ENCODE peak calls at places on chromosomes 4 and X, in six cellular contexts. R, T, Q, H, F and A are unnamed samples.

GRCh38 chr4:19945979-19946380 is 305.7 kb upstream of the SLIT2 start:
- DNase-seq in H (peak; percentile 95), R (peak; percentile 100), T (no peak), F (no peak), Q (no peak), A (no peak)

GRCh38 chrX:633655-634305 is 3.2 kb downstream of the SHOX start:
- DNase-seq in T (no peak), R (no peak), F (no peak), H (no peak), Q (no peak), A (no peak)

GRCh38 chrX:38452603-38453002 is 100.2 kb downstream of the OTC start:
- DNase-seq in F (no peak), R (no peak), H (no peak), Q (no peak), T (no peak), A (no peak)

GRCh38 chr4:169971456-169972015 is 54.7 kb downstream of the MFAP3L start:
- DNase-seq in Q (no peak), H (peak; percentile 7), F (no peak), R (peak; percentile 20), T (no peak), A (no peak)

GRCh38 chrX:47217121-47217851 is 1.2 kb upstream of the CDK16 start:
- DNase-seq in R (peak; percentile 78), F (no peak), T (no peak), H (peak; percentile 91), Q (peak; percentile 31), A (no peak)

GRCh38 chr4:38119663-38120374 is 159.6 kb downstream of the PTTG2 start:
- DNase-seq in R (peak; percentile 83), H (peak; percentile 27), F (no peak), Q (no peak), T (no peak), A (no peak)

GRCh38 chr4:154958621-154959358 is 177.7 kb downstream of the RBM46 start:
- DNase-seq in Q (no peak), F (no peak), T (no peak), H (peak; percentile 65), R (peak; percentile 66), A (no peak)

GRCh38 chr4:169208516-169208915 is 62.2 kb downstream of the SH3RF1 start:
- DNase-seq in T (no peak), F (no peak), H (peak; percentile 55), Q (no peak), R (peak; percentile 68), A (no peak)

GRCh38 chrX:100413231-100413630 is 3.2 kb upstream of the PCDH19 start:
- DNase-seq in F (peak; percentile 74), Q (no peak), T (peak; percentile 35), H (peak; percentile 64), R (peak; percentile 61), A (no peak)

GRCh38 chrX:68685722-68686683 is 38.5 kb downstream of the STARD8 start:
- DNase-seq in Q (no peak), R (peak; percentile 85), T (no peak), F (peak; percentile 61), H (peak; percentile 17), A (no peak)
- TF ChIP-seq CTCF in Q (no peak), R (peak; percentile 12), T (no peak), F (peak; percentile 2), H (no peak), A (no peak)

DNA sequence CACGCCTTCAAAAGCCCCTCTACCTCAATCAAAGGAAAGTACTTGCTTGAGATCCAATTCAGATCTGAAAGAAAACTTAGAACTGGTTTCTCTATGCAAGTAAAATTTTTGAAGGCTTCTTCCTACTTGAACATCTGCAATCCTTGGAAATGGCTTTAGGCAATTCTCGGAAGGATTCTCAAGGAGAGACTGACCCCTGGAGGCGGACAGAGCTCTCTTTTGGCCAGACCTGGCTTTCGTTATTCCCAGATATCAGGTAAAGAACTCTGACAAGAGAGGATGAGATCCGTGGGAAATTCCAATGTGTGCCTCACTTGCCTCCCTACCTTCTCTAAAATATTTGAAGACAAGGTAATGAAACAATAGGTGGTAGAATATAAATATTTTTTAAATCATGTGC is 670.3 kb upstream of the FAM241A start:
- DNase-seq in F (no peak), H (peak; percentile 63), Q (no peak), T (no peak), R (peak; percentile 66), A (no peak)
- TF ChIP-seq CTCF in F (peak; percentile 14), H (peak; percentile 43), Q (no peak), T (no peak), R (peak; percentile 64), A (no peak)

DNA sequence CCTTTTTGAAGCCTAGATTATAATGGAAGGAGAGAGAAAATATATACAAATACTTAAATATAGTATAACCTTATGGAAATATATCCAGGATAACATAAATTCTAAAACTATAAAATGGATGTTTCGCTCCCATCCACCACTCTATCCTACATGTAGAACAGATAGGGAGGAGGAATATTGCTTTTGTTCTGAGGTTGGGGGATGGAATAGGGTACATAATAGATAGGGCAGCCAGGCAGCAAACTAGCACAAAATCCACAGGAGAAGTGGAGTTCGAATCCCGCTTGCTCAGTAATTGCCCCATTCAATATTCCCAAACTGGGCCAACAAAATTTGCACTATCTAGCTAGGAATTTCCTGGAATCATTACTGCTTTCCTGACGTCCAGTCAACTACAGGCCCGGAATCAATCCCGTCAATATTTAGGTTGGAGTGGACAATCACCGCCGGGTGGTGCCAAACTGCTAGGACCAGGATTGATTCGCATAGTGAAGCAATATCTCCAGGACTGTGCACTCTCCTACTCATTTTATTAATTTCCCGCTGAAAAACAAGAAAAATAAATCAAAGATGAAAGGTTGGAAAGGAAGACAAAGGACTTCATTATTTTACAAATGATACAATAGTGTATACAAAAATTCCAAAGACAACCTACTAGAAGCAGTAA is 40.4 kb upstream of the PAPSS1 start:
- DNase-seq in T (peak; percentile 16), Q (no peak), H (peak; percentile 36), F (no peak), R (peak; percentile 46), A (no peak)
- TF ChIP-seq CTCF in T (peak; percentile 7), Q (no peak), H (peak; percentile 34), F (no peak), R (peak; percentile 33), A (no peak)

GRCh38 chr4:1990348-1990645 is 18.5 kb downstream of the NELFA start:
- DNase-seq in F (no peak), R (no peak), T (no peak), Q (no peak), H (no peak), A (no peak)
- TF ChIP-seq CTCF in F (no peak), R (no peak), T (no peak), Q (no peak), H (no peak), A (no peak)

DNA sequence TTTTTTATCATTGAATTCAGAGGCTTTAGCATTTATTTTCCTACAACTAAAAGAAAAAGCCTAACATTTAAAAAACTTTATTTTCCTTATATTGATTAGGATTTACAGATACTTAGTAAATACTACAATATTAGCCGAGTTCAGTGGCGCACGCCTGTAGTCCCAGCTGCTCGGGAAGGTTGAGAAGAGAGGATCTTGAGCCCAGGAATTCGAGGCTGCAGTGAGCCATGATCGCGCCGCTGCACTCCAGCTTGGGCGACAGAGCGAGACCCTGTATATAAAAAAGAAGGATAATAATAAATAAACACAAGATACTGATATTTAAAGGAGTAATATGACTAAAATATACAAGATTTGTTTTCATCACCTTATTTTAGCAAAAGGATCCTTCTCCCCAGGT is 686 bp upstream of the UPF3B start:
- DNase-seq in Q (no peak), F (no peak), R (no peak), T (no peak), H (peak; percentile 0), A (no peak)
- TF ChIP-seq CTCF in Q (no peak), F (no peak), R (no peak), T (no peak), H (no peak), A (no peak)